ENCODE peak calls at places on chromosomes 1 and 21, in seven cellular contexts. N is CD8-positive, alpha-beta T cell; X is hippocampal formation; S is NCI-H748 treated with DMSO at 0.1 percent for 48 hours; W is tibial artery; U is fibroblast of mammary gland; A is HEK293T. O is an unnamed sample.
A peak's percentile ranks its signal among the peaks of the same experiment; 100 is the strongest.

GRCh38 chr1:201890223-201890622 is 1.5 kb downstream of the SHISA4 start:
- DNase-seq in S (no peak), A (no peak), N (no peak), W (peak; percentile 66), X (no peak), U (no peak), O (no peak)

GRCh38 chr21:43917515-43918384 is 52.7 kb downstream of the AGPAT3 start:
- DNase-seq in X (no peak), A (no peak), N (no peak), U (no peak), S (no peak), W (no peak), O (no peak)

GRCh38 chr1:70768211-70768610 is 279.4 kb downstream of the PTGER3 start:
- DNase-seq in U (no peak), A (no peak), X (no peak), W (no peak), N (no peak), S (no peak), O (no peak)

GRCh38 chr1:210597555-210598134 is 268.9 kb downstream of the HHAT start:
- DNase-seq in U (peak; percentile 91), A (no peak), X (no peak), N (no peak), S (no peak), W (no peak), O (no peak)

GRCh38 chr21:44509539-44509938 is 30.5 kb downstream of the KRTAP10-1 start:
- DNase-seq in S (no peak), N (no peak), X (no peak), W (no peak), U (no peak), A (no peak), O (no peak)

GRCh38 chr1:62529227-62529626 is 68.1 kb upstream of the ANGPTL3 start:
- DNase-seq in U (no peak), S (no peak), A (no peak), W (no peak), N (no peak), X (no peak), O (no peak)

GRCh38 chr1:91596474-91596873 is 95.8 kb downstream of the CDC7 start:
- DNase-seq in S (no peak), X (no peak), N (no peak), A (no peak), W (no peak), U (peak; percentile 56), O (no peak)

GRCh38 chr1:204560590-204560989 is 44.4 kb downstream of the MDM4 start:
- DNase-seq in A (no peak), X (no peak), W (no peak), U (peak; percentile 15), S (no peak), N (no peak), O (peak; percentile 33)

GRCh38 chr1:67578397-67579020 is 106.5 kb upstream of the GADD45A start:
- DNase-seq in N (no peak), A (no peak), W (no peak), S (no peak), U (no peak), X (no peak), O (no peak)

GRCh38 chr21:18951291-18952038 is 547.9 kb upstream of the TMPRSS15 start:
- DNase-seq in X (peak; percentile 2), A (peak; percentile 37), N (no peak), U (peak; percentile 0), W (no peak), S (peak; percentile 33), O (peak; percentile 78)

GRCh38 chr21:31531967-31532366 is 127.5 kb upstream of the SOD1 start:
- DNase-seq in A (no peak), U (no peak), X (no peak), N (no peak), S (no peak), W (no peak), O (peak; percentile 72)

GRCh38 chr1:17919525-17920439 is 164.6 kb downstream of the ACTL8 start:
- DNase-seq in N (no peak), X (peak; percentile 8), U (peak; percentile 54), S (no peak), W (peak; percentile 45), A (peak; percentile 46), O (peak; percentile 88)

GRCh38 chr1:222801067-222801466 is 13.8 kb upstream of the DISP1 start:
- DNase-seq in A (no peak), S (no peak), N (no peak), X (no peak), W (no peak), U (no peak), O (no peak)

GRCh38 chr1:206544562-206545257 is 37.4 kb downstream of the RASSF5 start:
- DNase-seq in X (peak; percentile 39), W (peak; percentile 77), S (no peak), A (peak; percentile 92), N (peak; percentile 93), U (peak; percentile 46), O (peak; percentile 89)

GRCh38 chr1:97069312-97069711 is 347.7 kb downstream of the PTBP2 start:
- DNase-seq in W (no peak), A (no peak), U (no peak), X (no peak), N (no peak), S (no peak), O (no peak)

GRCh38 chr1:119978018-119978505 is 81.7 kb upstream of the ADAM30 start:
- DNase-seq in U (no peak), W (no peak), S (no peak), N (no peak), X (no peak), A (no peak), O (no peak)

GRCh38 chr1:25820247-25821111 is 725 bp downstream of the MTFR1L start:
- DNase-seq in X (no peak), U (peak; percentile 66), S (no peak), W (peak; percentile 73), A (peak; percentile 69), N (peak; percentile 81), O (peak; percentile 83)

GRCh38 chr1:12145616-12146342 is 21.0 kb upstream of the TNFRSF1B start:
- DNase-seq in N (no peak), U (no peak), A (no peak), X (no peak), W (no peak), S (no peak), O (no peak)

GRCh38 chr1:55257958-55258357 is 42.8 kb upstream of the USP24 start:
- DNase-seq in U (no peak), N (peak; percentile 74), S (no peak), W (no peak), X (no peak), A (no peak), O (no peak)

GRCh38 chr1:15799928-15800835 is 7.3 kb downstream of the UQCRHL start:
- DNase-seq in S (peak; percentile 30), N (no peak), A (peak; percentile 37), W (peak; percentile 82), X (no peak), U (peak; percentile 68), O (peak; percentile 87)

GRCh38 chr1:209787551-209787950 is 3.2 kb upstream of the C1orf74 start:
- DNase-seq in A (no peak), X (no peak), U (no peak), W (no peak), N (no peak), S (no peak), O (no peak)

GRCh38 chr1:25805863-25806225 is 5.9 kb downstream of the SELENON start:
- DNase-seq in W (peak; percentile 87), N (no peak), A (no peak), S (no peak), X (peak; percentile 43), U (peak; percentile 66), O (no peak)

GRCh38 chr1:33875857-33876256 is 12.0 kb downstream of the HMGB4 start:
- DNase-seq in U (no peak), X (peak; percentile 12), S (no peak), N (no peak), A (no peak), W (no peak), O (no peak)

GRCh38 chr1:77394166-77394565 is 112.3 kb downstream of the AK5 start:
- DNase-seq in S (no peak), N (no peak), A (no peak), U (peak; percentile 38), W (no peak), X (no peak), O (no peak)

GRCh38 chr1:81799939-81800740 is 594 bp upstream of the ADGRL2 start:
- DNase-seq in U (peak; percentile 73), W (peak; percentile 77), N (no peak), S (no peak), A (peak; percentile 65), X (no peak), O (peak; percentile 96)

GRCh38 chr1:173356211-173356762 is 120.8 kb upstream of the PRDX6 start:
- DNase-seq in S (no peak), X (no peak), U (peak; percentile 32), W (no peak), N (no peak), A (no peak), O (no peak)

GRCh38 chr1:181344091-181344490 is 139.2 kb upstream of the CACNA1E start:
- DNase-seq in X (no peak), S (no peak), N (no peak), W (no peak), U (no peak), A (no peak), O (no peak)

GRCh38 chr1:198756470-198756869 is 117.6 kb downstream of the PTPRC start:
- DNase-seq in S (no peak), W (no peak), U (peak; percentile 51), X (no peak), A (no peak), N (no peak), O (peak; percentile 13)

GRCh38 chr1:166165661-166166399 is 971 bp downstream of the FAM78B start:
- DNase-seq in N (peak; percentile 48), S (no peak), X (no peak), W (peak; percentile 64), U (peak; percentile 11), A (no peak), O (peak; percentile 60)

GRCh38 chr1:66403031-66403731 is 130.8 kb upstream of the SGIP1 start:
- DNase-seq in W (no peak), N (no peak), A (no peak), S (no peak), U (peak; percentile 40), X (no peak), O (no peak)

O was measured in left kidney.